ENCODE peak calls at places on chromosome 13, in five cellular contexts. E is SK-N-SH, X is H1, I is HCT116, S is HepG2. H is an unnamed sample.

GRCh38 chr13:43493496-43494000 is 293.2 kb downstream of the ENOX1 start:
- DNase-seq in E (no peak), X (no peak), I (no peak), S (no peak), H (no peak)

GRCh38 chr13:20901668-20902437 is 693 bp downstream of the XPO4 start:
- DNase-seq in E (peak; percentile 47), X (no peak), I (peak; percentile 15), S (peak; percentile 54), H (peak; percentile 38)

GRCh38 chr13:27534108-27534975 is 84.0 kb upstream of the MTIF3 start:
- DNase-seq in E (no peak), X (no peak), I (no peak), S (no peak), H (no peak)

GRCh38 chr13:91652389-91652788 is 254.0 kb downstream of the GPC5 start:
- DNase-seq in E (no peak), X (no peak), I (no peak), S (no peak), H (no peak)

GRCh38 chr13:99796175-99796819 is 175.3 kb downstream of the ZIC5 start:
- DNase-seq in E (no peak), X (no peak), I (no peak), S (peak; percentile 29), H (peak; percentile 18)

GRCh38 chr13:103941506-103942148 is 875.4 kb upstream of the SLC10A2 start:
- DNase-seq in E (no peak), X (no peak), I (no peak), S (no peak), H (peak; percentile 7)

GRCh38 chr13:77703426-77703825 is 5.9 kb downstream of the SLAIN1 start:
- DNase-seq in E (no peak), X (no peak), I (no peak), S (no peak), H (no peak)

GRCh38 chr13:63731896-63732295 is 2316.2 kb upstream of the PCDH20 start:
- DNase-seq in E (no peak), X (no peak), I (no peak), S (peak; percentile 15), H (no peak)

GRCh38 chr13:79782541-79783216 is 301.7 kb downstream of the NDFIP2 start:
- DNase-seq in E (peak; percentile 35), X (peak; percentile 51), I (no peak), S (peak; percentile 14), H (no peak)

GRCh38 chr13:94413545-94413944 is 65.9 kb downstream of the DCT start:
- DNase-seq in E (no peak), X (no peak), I (no peak), S (no peak), H (no peak)

GRCh38 chr13:94414141-94414540 is 65.3 kb downstream of the DCT start:
- DNase-seq in E (no peak), X (no peak), I (no peak), S (no peak), H (no peak)

GRCh38 chr13:94415484-94415883 is 64.0 kb downstream of the DCT start:
- DNase-seq in E (no peak), X (no peak), I (no peak), S (no peak), H (no peak)

GRCh38 chr13:94411747-94412146 is 67.7 kb downstream of the DCT start:
- DNase-seq in E (no peak), X (no peak), I (no peak), S (no peak), H (no peak)

DNA sequence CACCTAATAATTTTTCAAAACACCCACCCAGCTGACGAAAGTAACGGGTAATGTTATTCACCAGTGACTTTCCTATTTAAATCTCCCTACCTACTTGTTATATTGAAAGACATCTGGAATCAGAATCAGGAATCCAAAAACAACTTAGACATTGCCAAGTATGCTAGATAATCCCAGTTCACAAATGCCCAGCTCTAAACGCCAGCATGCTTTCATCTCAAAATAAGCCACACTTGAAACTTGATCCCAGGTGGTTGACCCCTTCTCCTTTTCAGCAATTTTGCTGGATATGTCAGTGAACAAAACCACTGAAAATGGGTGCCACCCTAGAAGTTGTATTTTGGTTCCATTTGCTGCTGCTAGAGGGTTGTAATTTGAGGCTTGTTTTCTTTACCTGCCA is 66.6 kb downstream of the DCT start:
- DNase-seq in E (no peak), X (no peak), I (no peak), S (no peak), H (no peak)
- TF ChIP-seq JUND in E (no peak), X (no peak), I (no peak), S (no peak), H (no peak)

DNA sequence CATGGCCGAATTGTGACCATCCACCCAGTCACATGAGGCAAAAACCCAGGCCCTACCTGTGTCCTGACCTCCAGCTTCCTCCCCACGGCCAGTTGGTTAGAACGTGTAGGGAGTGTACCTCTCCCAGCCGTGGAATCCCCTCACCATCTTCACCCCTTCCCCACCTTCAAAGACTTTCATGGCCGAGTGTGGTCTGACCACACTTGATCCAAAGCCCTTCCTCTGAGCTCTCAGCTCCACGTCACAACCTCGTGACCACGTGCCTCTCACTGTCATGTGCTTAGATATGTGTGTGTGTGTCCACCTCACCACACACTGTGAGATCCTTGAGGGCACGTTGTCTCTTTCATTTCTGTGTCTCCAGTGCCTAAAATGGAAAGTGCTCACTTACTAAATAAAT is 48.6 kb upstream of the UBE2L5 start:
- DNase-seq in E (no peak), X (no peak), I (no peak), S (no peak), H (no peak)
- TF ChIP-seq JUND in E (no peak), X (no peak), I (no peak), S (no peak), H (no peak)

DNA sequence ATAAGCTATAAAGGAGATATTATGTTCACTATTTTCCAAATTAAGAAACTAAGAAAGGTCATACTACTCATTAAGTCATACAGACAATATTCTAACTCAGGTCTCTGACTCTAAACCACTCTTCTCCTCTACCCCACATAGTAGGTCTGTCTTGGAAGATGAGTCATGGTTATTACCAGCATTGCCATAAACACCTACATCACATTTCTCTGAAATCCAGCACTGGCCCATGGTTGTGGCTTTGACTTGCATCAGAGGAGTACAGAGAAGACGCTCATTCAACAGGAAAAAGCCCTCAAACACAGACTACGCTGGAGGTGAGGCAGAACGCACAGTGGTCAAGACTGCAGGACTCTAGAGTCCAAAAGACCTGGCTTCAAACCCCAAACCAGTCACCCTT is 476.8 kb downstream of the COG6 start:
- DNase-seq in E (no peak), X (no peak), I (no peak), S (no peak), H (no peak)
- TF ChIP-seq JUND in E (no peak), X (no peak), I (no peak), S (no peak), H (no peak)

GRCh38 chr13:60152114-60152513 is 11.6 kb downstream of the DIAPH3 start:
- DNase-seq in E (no peak), X (no peak), I (no peak), S (no peak), H (no peak)
- TF ChIP-seq JUND in E (no peak), X (no peak), I (no peak), S (no peak), H (no peak)

GRCh38 chr13:93875527-93875926 is 604.0 kb downstream of the DCT start:
- DNase-seq in E (no peak), X (no peak), I (no peak), S (no peak), H (no peak)
- TF ChIP-seq JUND in E (peak; percentile 11), X (no peak), I (no peak), S (no peak), H (no peak)

DNA sequence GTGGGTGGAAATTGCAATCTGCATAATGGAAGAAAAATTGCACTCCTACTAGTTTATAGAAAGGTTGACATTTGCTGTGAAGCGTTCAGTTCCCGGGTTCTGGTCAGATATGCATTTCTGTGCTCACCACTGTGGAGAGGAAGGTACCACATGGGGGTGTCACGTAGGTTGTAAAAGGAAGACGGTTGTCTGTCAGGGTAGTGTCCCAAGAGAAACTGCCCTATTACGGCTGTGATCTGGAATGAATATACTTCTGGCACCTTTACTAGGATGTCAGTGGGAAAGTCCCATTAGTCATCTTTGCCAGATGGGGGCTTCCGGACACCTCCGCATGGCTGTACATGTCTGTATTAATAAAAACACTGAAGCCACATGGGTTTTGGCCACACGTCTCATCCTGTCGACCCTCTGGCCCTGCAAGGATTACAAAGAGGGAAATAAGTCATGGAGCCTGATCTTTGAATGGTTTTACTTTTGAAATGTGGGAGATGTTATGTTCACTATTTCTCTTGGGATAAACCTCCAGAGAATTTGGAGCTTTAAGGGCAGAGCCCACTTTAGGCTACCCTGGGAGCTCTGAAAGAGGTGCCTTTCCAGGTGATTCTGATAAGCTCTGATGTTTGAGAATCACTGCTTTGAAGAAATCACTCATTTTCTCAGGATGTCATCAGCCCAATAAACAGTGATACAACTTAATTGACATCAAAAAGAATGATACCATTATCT is 133.9 kb downstream of the AKAP11 start:
- DNase-seq in E (no peak), X (no peak), I (no peak), S (no peak), H (no peak)
- TF ChIP-seq JUND in E (no peak), X (no peak), I (no peak), S (no peak), H (no peak)

DNA sequence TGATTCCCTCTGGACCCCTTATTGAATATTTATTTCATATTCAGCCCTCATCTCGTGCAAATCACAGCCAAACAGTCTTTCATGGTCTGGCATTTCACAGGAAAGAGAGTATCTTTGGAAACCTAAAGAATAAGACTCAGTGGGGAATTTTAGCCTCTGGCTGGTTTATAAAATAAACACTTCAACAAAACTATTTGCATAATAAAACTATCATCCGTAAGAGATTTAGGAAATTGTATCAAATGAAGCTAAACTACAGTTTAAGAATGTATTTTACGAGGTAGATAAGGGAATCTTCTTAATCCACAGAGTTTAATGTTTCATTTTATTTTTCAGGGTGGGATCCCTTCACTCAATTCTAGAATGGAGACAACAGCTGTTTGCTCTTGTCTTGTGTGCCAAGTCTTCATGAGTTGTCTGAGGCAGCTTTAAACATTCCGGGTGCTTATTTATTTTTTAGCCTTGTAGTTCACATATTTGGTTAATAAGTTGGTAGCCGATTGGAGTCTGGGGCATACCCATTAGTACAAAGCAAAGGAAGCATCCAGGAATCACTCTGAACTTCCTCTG is 634.4 kb upstream of the KLF12 start:
- DNase-seq in E (no peak), X (no peak), I (no peak), S (no peak), H (no peak)
- TF ChIP-seq JUND in E (no peak), X (no peak), I (no peak), S (no peak), H (no peak)

H was measured in T47D.